ENCODE peak calls at places on chromosomes 16 and 17, in nine cellular contexts. Q is breast epithelium, W is cardiac muscle cell, J is uterus, T is gastrocnemius medialis, U is endodermal cell, R is lung, H is heart right ventricle, G is ovary. I is an unnamed sample.

GRCh38 chr17:61152898-61153297 is 246.7 kb upstream of the TBX2 start:
- DNase-seq in J (no peak), R (no peak), Q (no peak), T (no peak), W (no peak), G (no peak), H (no peak), U (no peak), I (no peak)

GRCh38 chr16:1973461-1974156 is 1.8 kb downstream of the TBL3 start:
- DNase-seq in R (no peak), W (no peak), J (no peak), H (no peak), G (peak; percentile 23), T (no peak), U (no peak), Q (no peak), I (no peak)

GRCh38 chr17:6642592-6642991 is 1.7 kb downstream of the TXNDC17 start:
- DNase-seq in G (no peak), U (no peak), J (no peak), W (no peak), Q (no peak), T (no peak), H (no peak), R (no peak), I (no peak)

GRCh38 chr16:48852955-48853354 is 243.0 kb upstream of the N4BP1 start:
- DNase-seq in G (no peak), H (no peak), W (peak; percentile 5), Q (no peak), T (no peak), J (no peak), R (no peak), U (no peak), I (no peak)

GRCh38 chr16:7160093-7160492 is 172.6 kb upstream of the RBFOX1 start:
- DNase-seq in G (no peak), W (no peak), R (no peak), J (no peak), H (no peak), T (no peak), Q (no peak), U (no peak), I (no peak)

GRCh38 chr17:59330314-59330942 is 1.0 kb upstream of the YPEL2 start:
- DNase-seq in H (peak; percentile 74), J (peak; percentile 31), T (peak; percentile 47), Q (peak; percentile 54), G (peak; percentile 33), U (peak; percentile 88), W (peak; percentile 38), R (peak; percentile 69), I (peak; percentile 58)

GRCh38 chr16:78368121-78369102 is 269.0 kb downstream of the WWOX start:
- DNase-seq in R (no peak), G (no peak), U (no peak), Q (no peak), W (peak; percentile 22), T (no peak), H (no peak), J (no peak), I (no peak)

GRCh38 chr16:68064791-68065365 is 20.3 kb upstream of the NFATC3 start:
- DNase-seq in W (peak; percentile 73), G (peak; percentile 61), U (peak; percentile 92), Q (no peak), T (peak; percentile 91), R (peak; percentile 86), H (peak; percentile 77), J (peak; percentile 49), I (peak; percentile 78)

GRCh38 chr16:1308036-1308976 is 1.1 kb upstream of the UBE2I start:
- DNase-seq in T (peak; percentile 38), U (no peak), Q (no peak), W (no peak), J (no peak), G (no peak), H (no peak), R (no peak), I (no peak)

GRCh38 chr16:56606688-56607618 is 1.4 kb upstream of the MT2A start:
- DNase-seq in J (peak; percentile 80), Q (peak; percentile 96), H (peak; percentile 81), R (peak; percentile 79), W (no peak), U (peak; percentile 64), T (peak; percentile 96), G (peak; percentile 62), I (peak; percentile 92)

GRCh38 chr16:56605475-56605874 is 2.9 kb upstream of the MT2A start:
- DNase-seq in H (no peak), J (no peak), T (no peak), U (no peak), Q (no peak), R (no peak), G (no peak), W (no peak), I (no peak)

GRCh38 chr16:56607675-56608042 is 725 bp upstream of the MT2A start:
- DNase-seq in Q (no peak), T (no peak), U (no peak), H (no peak), G (no peak), R (no peak), J (no peak), W (no peak), I (no peak)

GRCh38 chr16:56604966-56605365 is 3.4 kb upstream of the MT2A start:
- DNase-seq in T (no peak), J (no peak), Q (no peak), R (no peak), U (no peak), W (no peak), H (no peak), G (no peak), I (no peak)

GRCh38 chr16:56606071-56606687 is 2.2 kb upstream of the MT2A start:
- DNase-seq in Q (peak; percentile 61), G (peak; percentile 70), W (no peak), R (no peak), H (no peak), J (peak; percentile 77), T (no peak), U (no peak), I (peak; percentile 88)
- H3K4me1 ChIP-seq in Q (peaks cover 19% of the 10 kb centered on the region), G (peaks cover 23% of the 10 kb centered on the region), W (peaks cover 11% of the 10 kb centered on the region), R (peaks cover 26% of the 10 kb centered on the region), H (peaks cover 25% of the 10 kb centered on the region), J (peaks cover 7% of the 10 kb centered on the region), T (peaks cover 70% of the 10 kb centered on the region), U (no peaks in the 10 kb centered on the region), I (peaks cover 55% of the 10 kb centered on the region)

GRCh38 chr17:80859004-80859941 is 132.4 kb upstream of the CHMP6 start:
- DNase-seq in R (peak; percentile 54), T (peak; percentile 85), J (peak; percentile 83), W (peak; percentile 21), G (peak; percentile 89), U (peak; percentile 80), H (peak; percentile 74), Q (no peak), I (peak; percentile 92)
- H3K27me3 ChIP-seq in R (no peaks in the 10 kb centered on the region), T (no peaks in the 10 kb centered on the region), J (no peaks in the 10 kb centered on the region), W (no peaks in the 10 kb centered on the region), G (no peaks in the 10 kb centered on the region), U (no peaks in the 10 kb centered on the region), H (no peaks in the 10 kb centered on the region), Q (no peaks in the 10 kb centered on the region), I (no peaks in the 10 kb centered on the region)

DNA sequence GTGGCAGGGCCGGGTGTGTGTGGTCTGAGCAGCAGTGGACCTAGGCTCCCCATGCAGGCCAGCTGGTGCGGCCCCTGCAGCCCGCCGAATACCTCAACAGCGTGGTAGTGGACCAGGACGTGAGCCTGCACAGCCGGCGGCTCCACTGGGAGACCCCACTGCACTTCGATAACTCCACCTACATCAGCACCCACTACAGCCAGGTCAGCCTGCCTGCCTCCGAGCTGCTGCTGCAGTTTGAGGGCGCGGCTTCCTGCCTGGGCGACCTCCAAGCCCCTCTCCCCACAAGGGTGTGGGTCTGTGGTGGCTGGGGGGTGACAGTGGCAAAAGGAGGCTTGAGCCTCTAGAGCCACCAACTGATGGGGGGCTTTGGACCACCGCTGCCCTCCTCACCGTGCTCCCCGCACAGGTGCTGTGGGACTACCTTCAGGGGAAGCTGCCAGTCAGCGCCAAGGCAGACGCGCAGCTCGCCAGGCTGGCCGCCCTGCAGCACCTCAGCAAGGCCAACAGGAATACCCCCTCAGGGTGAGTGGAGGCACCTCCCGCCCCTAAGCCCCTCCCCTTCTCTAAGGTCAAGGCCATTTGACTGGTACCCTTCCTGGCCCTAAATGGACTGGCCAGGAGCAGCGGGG is 8.4 kb upstream of the SMIM5 start:
- DNase-seq in G (no peak), R (no peak), U (no peak), J (no peak), H (no peak), Q (no peak), T (no peak), W (no peak), I (no peak)
- TF ChIP-seq CTCF in G (no peak), R (no peak), U (no peak), J (no peak), H (no peak), Q (no peak), T (no peak), W (no peak), I (no peak)

DNA sequence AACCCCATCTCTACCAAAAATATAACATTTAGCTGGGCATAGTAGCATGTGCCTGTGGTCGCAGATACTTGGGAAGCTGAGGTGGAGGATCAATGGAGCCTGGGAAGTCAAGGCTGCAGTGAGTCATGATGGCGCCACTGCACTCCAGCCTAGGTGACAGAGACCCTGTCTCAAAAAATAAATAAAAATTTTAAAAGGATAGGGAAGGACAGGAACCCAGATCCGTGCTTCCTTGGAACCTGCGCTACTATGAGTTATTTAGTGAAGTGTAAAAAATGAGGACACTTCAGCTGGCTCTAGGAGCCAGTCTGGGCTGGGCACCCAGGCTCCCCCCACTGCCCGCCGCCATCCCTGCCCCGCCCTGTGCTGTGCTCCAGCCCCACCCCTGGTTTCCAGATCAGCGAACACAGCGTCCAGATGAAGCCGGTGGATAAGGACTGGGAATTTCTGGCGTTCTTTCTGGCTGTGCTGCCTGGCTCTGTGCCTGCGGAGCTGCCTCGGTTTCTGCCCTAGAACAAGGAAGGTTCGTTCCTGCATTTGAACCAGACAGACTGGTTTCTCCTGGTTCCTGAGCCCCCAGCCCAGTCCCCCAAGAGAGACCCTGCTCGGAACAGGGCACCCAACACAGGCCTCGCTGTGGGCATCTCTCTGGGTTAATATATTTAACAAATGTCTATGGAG is 18.5 kb downstream of the PLLP start:
- DNase-seq in H (peak; percentile 73), R (peak; percentile 84), Q (peak; percentile 80), T (no peak), G (peak; percentile 41), J (peak; percentile 50), W (no peak), U (no peak), I (peak; percentile 31)
- H3K4me1 ChIP-seq in H (peaks cover 8% of the 10 kb centered on the region), R (peaks cover 13% of the 10 kb centered on the region), Q (no peaks in the 10 kb centered on the region), T (no peaks in the 10 kb centered on the region), G (no peaks in the 10 kb centered on the region), J (no peaks in the 10 kb centered on the region), W (peaks cover 33% of the 10 kb centered on the region), U (peaks cover 15% of the 10 kb centered on the region), I (no peaks in the 10 kb centered on the region)

DNA sequence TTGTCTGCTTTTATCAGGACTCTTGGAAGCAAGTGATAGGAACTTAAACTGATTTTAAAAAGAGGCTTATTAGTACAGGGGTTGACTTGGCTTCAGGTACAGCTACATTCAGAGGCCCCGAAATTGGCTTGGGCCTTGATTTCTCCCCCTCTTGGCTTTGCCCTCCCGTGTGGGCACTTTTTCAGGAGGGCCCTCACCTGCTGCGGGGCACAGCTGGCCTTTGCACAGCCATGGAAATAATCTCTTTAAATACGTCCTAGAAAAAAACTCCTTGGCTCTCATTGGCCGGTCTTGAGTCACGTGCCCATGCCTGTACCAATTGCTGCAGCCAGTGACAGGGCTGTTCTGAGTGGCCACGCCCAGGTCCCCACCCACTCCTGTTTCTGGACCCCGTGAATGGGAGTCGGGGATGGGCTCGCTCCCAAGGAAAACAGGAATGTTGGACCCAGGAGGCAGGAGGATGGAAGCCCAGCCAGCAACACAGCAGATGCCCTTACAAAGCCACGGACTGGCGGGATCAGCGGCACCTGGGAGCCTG is 15.0 kb downstream of the CA5A start:
- DNase-seq in U (no peak), T (no peak), R (no peak), Q (no peak), H (no peak), J (no peak), G (no peak), W (no peak), I (no peak)
- H3K27me3 ChIP-seq in U (no peaks in the 10 kb centered on the region), T (no peaks in the 10 kb centered on the region), R (no peaks in the 10 kb centered on the region), Q (no peaks in the 10 kb centered on the region), H (peaks cover 2% of the 10 kb centered on the region), J (no peaks in the 10 kb centered on the region), G (no peaks in the 10 kb centered on the region), W (no peaks in the 10 kb centered on the region), I (no peaks in the 10 kb centered on the region)

I was measured in psoas muscle.